ENCODE peak calls at places on chromosomes 5 and 9, in four cellular contexts. One of them, this sample, is unnamed.

GRCh38 chr9:87545858-87546257 is 48.2 kb downstream of the DAPK1 start:
- DNase-seq in kidney tubule cell: peak; percentile 32
- DNase-seq in A549: no peak
- DNase-seq in GM13977: no peak
- DNase-seq in this sample: no peak

GRCh38 chr5:322942-323879 is 1.7 kb downstream of the AHRR start:
- DNase-seq in A549: no peak
- DNase-seq in GM13977: peak; percentile 28
- DNase-seq in kidney tubule cell: no peak
- DNase-seq in this sample: no peak

GRCh38 chr5:68074048-68074632 is 141.4 kb upstream of the PIK3R1 start:
- DNase-seq in A549: no peak
- DNase-seq in kidney tubule cell: no peak
- DNase-seq in GM13977: no peak
- DNase-seq in this sample: no peak

GRCh38 chr5:93512799-93513198 is 68.2 kb downstream of the NR2F1-AS1 start:
- DNase-seq in A549: no peak
- DNase-seq in kidney tubule cell: peak; percentile 91
- DNase-seq in GM13977: no peak
- DNase-seq in this sample: peak; percentile 56

GRCh38 chr9:7259544-7260241 is 501.9 kb downstream of the KDM4C start:
- DNase-seq in GM13977: no peak
- DNase-seq in A549: no peak
- DNase-seq in kidney tubule cell: no peak
- DNase-seq in this sample: no peak

GRCh38 chr5:113169720-113170119 is 193.1 kb downstream of the DCP2 start:
- DNase-seq in kidney tubule cell: no peak
- DNase-seq in A549: no peak
- DNase-seq in GM13977: no peak
- DNase-seq in this sample: no peak

GRCh38 chr5:69335341-69335975 is 2.9 kb upstream of the CCDC125 start:
- DNase-seq in A549: no peak
- DNase-seq in GM13977: no peak
- DNase-seq in kidney tubule cell: no peak
- DNase-seq in this sample: no peak

GRCh38 chr9:16869140-16869903 is 1.1 kb downstream of the BNC2 start:
- DNase-seq in kidney tubule cell: peak; percentile 30
- DNase-seq in GM13977: peak; percentile 24
- DNase-seq in A549: no peak
- DNase-seq in this sample: no peak

GRCh38 chr5:37310360-37310759 is 60.5 kb downstream of the NUP155 start:
- DNase-seq in A549: no peak
- DNase-seq in kidney tubule cell: no peak
- DNase-seq in GM13977: no peak
- DNase-seq in this sample: no peak

GRCh38 chr5:142014911-142015584 is 2.2 kb upstream of the GNPDA1 start:
- DNase-seq in kidney tubule cell: peak; percentile 93
- DNase-seq in GM13977: peak; percentile 69
- DNase-seq in A549: peak; percentile 62
- DNase-seq in this sample: peak; percentile 71

GRCh38 chr5:82109013-82109412 is 137.2 kb downstream of the ATG10 start:
- DNase-seq in GM13977: no peak
- DNase-seq in kidney tubule cell: no peak
- DNase-seq in A549: no peak
- DNase-seq in this sample: no peak

GRCh38 chr5:127924606-127925005 is 159.0 kb upstream of the SLC12A2 start:
- DNase-seq in GM13977: no peak
- DNase-seq in A549: no peak
- DNase-seq in kidney tubule cell: no peak
- DNase-seq in this sample: no peak

GRCh38 chr9:135614821-135615665 is 24.3 kb downstream of the GLT6D1 start:
- DNase-seq in A549: no peak
- DNase-seq in kidney tubule cell: no peak
- DNase-seq in GM13977: no peak
- DNase-seq in this sample: no peak

GRCh38 chr9:81146684-81147337 is 542.5 kb downstream of the TLE1 start:
- DNase-seq in kidney tubule cell: peak; percentile 84
- DNase-seq in A549: peak; percentile 13
- DNase-seq in GM13977: no peak
- DNase-seq in this sample: peak; percentile 69

GRCh38 chr5:16866795-16867584 is 69.1 kb downstream of the MYO10 start:
- DNase-seq in A549: no peak
- DNase-seq in GM13977: no peak
- DNase-seq in kidney tubule cell: peak; percentile 62
- DNase-seq in this sample: no peak

GRCh38 chr9:127336086-127336485 is 60.9 kb upstream of the SLC2A8 start:
- DNase-seq in A549: no peak
- DNase-seq in GM13977: no peak
- DNase-seq in kidney tubule cell: no peak
- DNase-seq in this sample: no peak

GRCh38 chr5:150209020-150209635 is 19.3 kb downstream of the SLC6A7 start:
- DNase-seq in A549: no peak
- DNase-seq in kidney tubule cell: peak; percentile 58
- DNase-seq in GM13977: no peak
- DNase-seq in this sample: peak; percentile 19

GRCh38 chr5:18264126-18264882 is 630.0 kb downstream of the TAF11L14 start:
- DNase-seq in kidney tubule cell: no peak
- DNase-seq in GM13977: no peak
- DNase-seq in A549: no peak
- DNase-seq in this sample: no peak

GRCh38 chr9:98755006-98755618 is 41.2 kb downstream of the ANKS6 start:
- DNase-seq in A549: no peak
- DNase-seq in kidney tubule cell: no peak
- DNase-seq in GM13977: no peak
- DNase-seq in this sample: no peak

GRCh38 chr9:90102292-90102901 is 497.6 kb downstream of the GADD45G start:
- DNase-seq in GM13977: peak; percentile 88
- DNase-seq in A549: peak; percentile 88
- DNase-seq in kidney tubule cell: peak; percentile 93
- DNase-seq in this sample: peak; percentile 63

GRCh38 chr5:87099967-87100366 is 167.7 kb upstream of the RASA1 start:
- DNase-seq in kidney tubule cell: peak; percentile 26
- DNase-seq in GM13977: no peak
- DNase-seq in A549: no peak
- DNase-seq in this sample: no peak

GRCh38 chr5:153480401-153480800 is 10.1 kb upstream of the GRIA1 start:
- DNase-seq in GM13977: peak; percentile 23
- DNase-seq in kidney tubule cell: peak; percentile 93
- DNase-seq in A549: no peak
- DNase-seq in this sample: peak; percentile 70

GRCh38 chr5:143543358-143544255 is 140.1 kb upstream of the NR3C1 start:
- DNase-seq in GM13977: no peak
- DNase-seq in A549: peak; percentile 27
- DNase-seq in kidney tubule cell: peak; percentile 54
- DNase-seq in this sample: peak; percentile 14

GRCh38 chr9:90523953-90524352 is 118.7 kb downstream of the DIRAS2 start:
- DNase-seq in GM13977: no peak
- DNase-seq in A549: no peak
- DNase-seq in kidney tubule cell: no peak
- DNase-seq in this sample: no peak

GRCh38 chr5:86968311-86968753 is 299.4 kb upstream of the RASA1 start:
- DNase-seq in GM13977: no peak
- DNase-seq in kidney tubule cell: peak; percentile 52
- DNase-seq in A549: peak; percentile 21
- DNase-seq in this sample: no peak

GRCh38 chr9:23088932-23089364 is 642.3 kb downstream of the DMRTA1 start:
- DNase-seq in kidney tubule cell: no peak
- DNase-seq in A549: no peak
- DNase-seq in GM13977: no peak
- DNase-seq in this sample: no peak

GRCh38 chr9:12185856-12186255 is 507.3 kb upstream of the TYRP1 start:
- DNase-seq in GM13977: no peak
- DNase-seq in kidney tubule cell: no peak
- DNase-seq in A549: no peak
- DNase-seq in this sample: no peak

GRCh38 chr5:10633271-10634049 is 69.6 kb downstream of the ANKRD33B start:
- DNase-seq in A549: no peak
- DNase-seq in GM13977: no peak
- DNase-seq in kidney tubule cell: no peak
- DNase-seq in this sample: no peak

GRCh38 chr5:67996596-67996995 is 219.0 kb upstream of the PIK3R1 start:
- DNase-seq in A549: no peak
- DNase-seq in kidney tubule cell: peak; percentile 13
- DNase-seq in GM13977: no peak
- DNase-seq in this sample: no peak

GRCh38 chr9:93678199-93679019 is 102.0 kb downstream of the PHF2 start:
- DNase-seq in GM13977: no peak
- DNase-seq in kidney tubule cell: no peak
- DNase-seq in A549: no peak
- DNase-seq in this sample: no peak

GRCh38 chr5:9105851-9106250 is 440.0 kb downstream of the SEMA5A start:
- DNase-seq in A549: no peak
- DNase-seq in GM13977: no peak
- DNase-seq in kidney tubule cell: no peak
- DNase-seq in this sample: no peak

GRCh38 chr9:96483197-96483596 is 33.2 kb downstream of the HABP4 start:
- DNase-seq in kidney tubule cell: no peak
- DNase-seq in A549: no peak
- DNase-seq in GM13977: no peak
- DNase-seq in this sample: no peak

GRCh38 chr9:128341435-128341849 is 1.1 kb downstream of the SLC27A4 start:
- DNase-seq in GM13977: peak; percentile 90
- DNase-seq in kidney tubule cell: peak; percentile 82
- DNase-seq in A549: peak; percentile 94
- DNase-seq in this sample: peak; percentile 69

GRCh38 chr9:113649054-113649453 is 185.5 kb downstream of the RGS3 start:
- DNase-seq in GM13977: no peak
- DNase-seq in A549: no peak
- DNase-seq in kidney tubule cell: no peak
- DNase-seq in this sample: no peak

GRCh38 chr5:1314564-1314982 is 19.7 kb upstream of the TERT start:
- DNase-seq in A549: no peak
- DNase-seq in GM13977: no peak
- DNase-seq in kidney tubule cell: no peak
- DNase-seq in this sample: no peak

GRCh38 chr5:177494356-177495195 is 2.8 kb downstream of the PDLIM7 start:
- DNase-seq in GM13977: peak; percentile 62
- DNase-seq in A549: peak; percentile 70
- DNase-seq in kidney tubule cell: peak; percentile 97
- DNase-seq in this sample: peak; percentile 97

GRCh38 chr5:142888469-142889085 is 118.4 kb downstream of the ARHGAP26 start:
- DNase-seq in kidney tubule cell: peak; percentile 59
- DNase-seq in A549: peak; percentile 60
- DNase-seq in GM13977: peak; percentile 46
- DNase-seq in this sample: peak; percentile 33

GRCh38 chr5:61638476-61638875 is 306.4 kb downstream of the ZSWIM6 start:
- DNase-seq in kidney tubule cell: no peak
- DNase-seq in GM13977: no peak
- DNase-seq in A549: no peak
- DNase-seq in this sample: no peak

GRCh38 chr9:134971196-134971595 is 53.5 kb upstream of the FCN1 start:
- DNase-seq in A549: no peak
- DNase-seq in GM13977: no peak
- DNase-seq in kidney tubule cell: no peak
- DNase-seq in this sample: no peak

GRCh38 chr9:92483896-92484545 is 1.7 kb upstream of the ASPN start:
- DNase-seq in GM13977: no peak
- DNase-seq in kidney tubule cell: no peak
- DNase-seq in A549: no peak
- DNase-seq in this sample: no peak